ENCODE peak calls at places on chromosomes 3 and 15, in four cellular contexts. N is NCI-H1417; I is nucleus accumbens; J is CD4-positive, CD25-positive, alpha-beta regulatory T cell. M is an unnamed sample.

GRCh38 chr3:124202754-124203153 is 210.8 kb upstream of the ROPN1 start:
- DNase-seq in N (no peak), J (no peak), I (no peak), M (no peak)

GRCh38 chr3:138065939-138066338 is 49.5 kb downstream of the DZIP1L start:
- DNase-seq in N (no peak), J (no peak), I (no peak), M (no peak)

GRCh38 chr3:77321646-77322045 is 281.7 kb downstream of the ROBO2 start:
- DNase-seq in I (no peak), J (no peak), N (peak; percentile 14), M (no peak)

GRCh38 chr3:122258757-122259371 is 66.2 kb upstream of the CSTA start:
- DNase-seq in J (peak; percentile 75), I (no peak), N (peak; percentile 82), M (peak; percentile 62)

GRCh38 chr3:109952924-109953323 is 615.6 kb upstream of the DPPA4 start:
- DNase-seq in J (no peak), I (no peak), N (no peak), M (no peak)

GRCh38 chr3:94525039-94525438 is 462.2 kb downstream of the NSUN3 start:
- DNase-seq in J (no peak), I (no peak), N (no peak), M (peak; percentile 7)

GRCh38 chr3:189123595-189124387 is 48.0 kb upstream of the TPRG1 start:
- DNase-seq in N (no peak), I (no peak), J (no peak), M (no peak)

GRCh38 chr15:73483053-73483452 is 40.1 kb downstream of the REC114 start:
- DNase-seq in N (no peak), J (no peak), I (no peak), M (no peak)

GRCh38 chr15:79218588-79219200 is 63.8 kb upstream of the ANKRD34C start:
- DNase-seq in J (no peak), I (no peak), N (no peak), M (no peak)

GRCh38 chr15:56587686-56588085 is 122.7 kb upstream of the MNS1 start:
- DNase-seq in J (no peak), I (no peak), N (no peak), M (no peak)

GRCh38 chr3:133880287-133880686 is 15.4 kb downstream of the RAB6B start:
- DNase-seq in J (no peak), N (no peak), I (no peak), M (no peak)

GRCh38 chr3:150242220-150242938 is 165.7 kb upstream of the TSC22D2 start:
- DNase-seq in J (no peak), I (no peak), N (peak; percentile 61), M (no peak)

GRCh38 chr15:86935841-86936240 is 856.2 kb downstream of the AGBL1 start:
- DNase-seq in N (no peak), I (no peak), J (no peak), M (no peak)

GRCh38 chr3:142117452-142117851 is 31.9 kb downstream of the TFDP2 start:
- DNase-seq in J (no peak), N (no peak), I (no peak), M (no peak)

GRCh38 chr3:168053115-168053514 is 42.6 kb downstream of the GOLIM4 start:
- DNase-seq in I (no peak), N (no peak), J (no peak), M (no peak)

GRCh38 chr15:61228025-61228901 is 839 bp downstream of the RORA start:
- DNase-seq in I (no peak), J (no peak), N (no peak), M (no peak)

GRCh38 chr3:71328917-71329316 is 254.6 kb downstream of the FOXP1 start:
- DNase-seq in J (no peak), N (no peak), I (no peak), M (no peak)

GRCh38 chr3:180680097-180680430 is 775 bp upstream of the CCDC39 start:
- DNase-seq in N (peak; percentile 50), J (peak; percentile 51), I (no peak), M (peak; percentile 55)

GRCh38 chr15:66765478-66766281 is 63.6 kb downstream of the SMAD6 start:
- DNase-seq in J (no peak), I (no peak), N (no peak), M (no peak)

GRCh38 chr3:194306109-194306686 is 44.9 kb downstream of the CPN2 start:
- DNase-seq in J (peak; percentile 98), I (no peak), N (no peak), M (no peak)

GRCh38 chr3:157199841-157200240 is 39.9 kb upstream of the CCNL1 start:
- DNase-seq in I (no peak), J (no peak), N (no peak), M (no peak)

GRCh38 chr15:40338041-40338657 is 2.6 kb downstream of the CCDC9B start:
- DNase-seq in N (peak; percentile 55), I (no peak), J (peak; percentile 82), M (no peak)

GRCh38 chr3:97880267-97880666 is 58.5 kb downstream of the CRYBG3 start:
- DNase-seq in N (no peak), J (no peak), I (no peak), M (no peak)

GRCh38 chr15:45664451-45664850 is 29.6 kb downstream of the SQOR start:
- DNase-seq in J (no peak), N (no peak), I (no peak), M (no peak)

GRCh38 chr15:57777034-57777433 is 70.5 kb downstream of the POLR2M start:
- DNase-seq in J (peak; percentile 63), N (no peak), I (no peak), M (no peak)

GRCh38 chr3:189099505-189100290 is 72.1 kb upstream of the TPRG1 start:
- DNase-seq in N (no peak), I (no peak), J (no peak), M (no peak)

GRCh38 chr3:18645603-18646002 is 220.5 kb upstream of the SATB1 start:
- DNase-seq in I (no peak), N (no peak), J (no peak), M (no peak)

GRCh38 chr3:114597012-114597411 is 303.2 kb downstream of the TIGIT start:
- DNase-seq in J (no peak), I (no peak), N (no peak), M (no peak)

GRCh38 chr3:180265551-180265950 is 228.8 kb upstream of the PEX5L start:
- DNase-seq in J (no peak), I (no peak), N (no peak), M (no peak)

GRCh38 chr3:31671976-31672375 is 139.3 kb downstream of the STT3B start:
- DNase-seq in J (no peak), I (no peak), N (no peak), M (no peak)

GRCh38 chr3:61572879-61573278 is 11.5 kb downstream of the PTPRG start:
- DNase-seq in J (no peak), I (no peak), N (no peak), M (no peak)

GRCh38 chr3:169818330-169818729 is 5.6 kb upstream of the LRRC34 start:
- DNase-seq in N (no peak), I (no peak), J (no peak), M (no peak)

GRCh38 chr15:62068071-62068786 is 1.5 kb downstream of the C2CD4A start:
- DNase-seq in I (no peak), N (peak; percentile 1), J (peak; percentile 26), M (no peak)

GRCh38 chr3:178203152-178203551 is 333.1 kb upstream of the KCNMB2 start:
- DNase-seq in N (no peak), J (no peak), I (no peak), M (no peak)

GRCh38 chr15:100596792-100597191 is 5.2 kb downstream of the LINS1 start:
- DNase-seq in J (peak; percentile 99), I (peak; percentile 3), N (no peak), M (no peak)

GRCh38 chr3:69011331-69011730 is 2.2 kb downstream of the EOGT start:
- DNase-seq in J (no peak), I (no peak), N (no peak), M (no peak)